ENCODE peak calls at places on chromosome 22, in five cellular contexts. J, I, E, R and U are unnamed samples.

GRCh38 chr22:17779286-17780115 is 5.2 kb upstream of the BID start:
- DNase-seq in E (no peak), R (no peak), I (no peak), J (no peak), U (no peak)

GRCh38 chr22:20065896-20066616 is 14.0 kb upstream of the DGCR8 start:
- DNase-seq in E (no peak), R (no peak), I (no peak), J (no peak), U (no peak)

GRCh38 chr22:28759861-28760560 is 12.5 kb upstream of the CCDC117 start:
- DNase-seq in J (peak; percentile 18), R (no peak), I (no peak), E (peak; percentile 13), U (no peak)

GRCh38 chr22:23064381-23065068 is 5.8 kb upstream of the GNAZ start:
- DNase-seq in J (no peak), E (no peak), I (no peak), R (peak; percentile 55), U (no peak)

GRCh38 chr22:27668828-27669797 is 132.4 kb downstream of the MN1 start:
- DNase-seq in J (peak; percentile 18), I (no peak), R (no peak), E (no peak), U (no peak)

GRCh38 chr22:19765477-19766234 is 5.1 kb downstream of the TBX1 start:
- DNase-seq in J (no peak), E (no peak), I (no peak), R (no peak), U (no peak)

GRCh38 chr22:26656896-26657851 is at the start of gene MIAT:
- DNase-seq in J (peak; percentile 24), I (peak; percentile 62), E (peak; percentile 79), R (no peak), U (peak; percentile 61)

GRCh38 chr22:20212754-20213699 is 55.1 kb downstream of the RTN4R start:
- DNase-seq in I (no peak), J (no peak), E (no peak), R (no peak), U (no peak)

GRCh38 chr22:29167032-29167911 is 38.4 kb upstream of the EMID1 start:
- DNase-seq in R (no peak), E (peak; percentile 85), J (no peak), I (no peak), U (no peak)

GRCh38 chr22:29267858-29268510 is at the start of the genes EWSR1 and RHBDD3:
- DNase-seq in R (peak; percentile 98), J (peak; percentile 97), E (peak; percentile 95), I (peak; percentile 95), U (peak; percentile 98)

GRCh38 chr22:44436656-44437492 is 61.2 kb downstream of the RTL6 start:
- DNase-seq in I (no peak), R (no peak), J (no peak), E (no peak), U (no peak)

GRCh38 chr22:32112380-32112779 is 46.7 kb downstream of the C22orf42 start:
- DNase-seq in I (no peak), R (no peak), J (no peak), E (no peak), U (no peak)

GRCh38 chr22:38953091-38953490 is 4.3 kb upstream of the APOBEC3A start:
- DNase-seq in I (no peak), J (no peak), E (no peak), R (no peak), U (no peak)

GRCh38 chr22:47586038-47586437 is 823.6 kb downstream of the TBC1D22A start:
- DNase-seq in E (no peak), R (peak; percentile 11), J (no peak), I (no peak), U (no peak)
- H3K9me3 ChIP-seq in E (no peaks in the 10 kb centered on the region), R (no peaks in the 10 kb centered on the region), J (peaks cover 27% of the 10 kb centered on the region), I (peaks cover 9% of the 10 kb centered on the region), U (no peaks in the 10 kb centered on the region)

DNA sequence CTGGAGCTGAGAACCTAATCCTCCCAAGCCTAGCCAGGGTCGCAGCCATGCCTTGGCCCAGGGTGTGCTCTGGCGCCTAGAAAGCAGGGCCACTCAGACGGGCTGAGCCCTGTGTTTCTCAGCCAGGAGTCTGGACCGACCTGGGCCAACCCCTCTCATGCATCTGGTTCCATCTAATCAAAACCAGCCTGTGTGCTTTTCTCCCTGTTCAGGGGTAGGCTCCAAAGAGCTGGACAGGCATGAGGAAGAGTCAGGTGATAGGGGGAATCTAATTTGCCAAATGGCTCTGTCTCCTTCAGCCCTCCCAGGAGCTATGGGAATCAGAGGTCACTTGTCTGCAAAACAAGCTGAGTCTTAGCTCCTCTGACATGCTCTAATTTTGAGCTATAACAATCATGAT is 55.7 kb downstream of the SCUBE1 start:
- DNase-seq in J (no peak), I (no peak), E (no peak), R (no peak), U (no peak)
- H3K9me3 ChIP-seq in J (no peaks in the 10 kb centered on the region), I (no peaks in the 10 kb centered on the region), E (no peaks in the 10 kb centered on the region), R (no peaks in the 10 kb centered on the region), U (no peaks in the 10 kb centered on the region)

DNA sequence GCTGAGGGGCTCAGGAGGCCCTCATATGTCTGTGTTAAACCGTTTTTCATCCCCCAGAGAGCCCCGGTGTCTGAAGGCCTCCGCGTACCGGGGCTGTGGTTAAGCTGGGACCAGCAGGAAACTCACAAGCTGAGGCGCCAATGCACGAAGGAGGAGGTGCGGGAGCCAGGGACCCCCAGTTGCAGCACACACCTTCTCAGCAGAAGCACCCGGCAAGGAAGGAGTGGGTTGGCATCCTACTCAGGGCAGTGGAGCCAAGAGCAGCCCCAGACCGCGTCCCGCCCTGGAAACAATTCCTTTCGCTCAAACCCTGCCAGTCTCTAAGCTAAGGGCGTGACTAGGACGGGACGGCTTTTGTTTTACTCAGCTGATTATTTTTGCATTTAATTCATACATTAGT is 726.9 kb downstream of the BRD1 start:
- DNase-seq in R (no peak), J (no peak), E (no peak), I (no peak), U (no peak)
- H3K9me3 ChIP-seq in R (no peaks in the 10 kb centered on the region), J (peaks cover 49% of the 10 kb centered on the region), E (no peaks in the 10 kb centered on the region), I (no peaks in the 10 kb centered on the region), U (no peaks in the 10 kb centered on the region)

GRCh38 chr22:24186892-24187670 is 5.8 kb downstream of the SUSD2 start:
- DNase-seq in I (no peak), R (no peak), J (no peak), E (no peak), U (no peak)

GRCh38 chr22:24185501-24186351 is 4.4 kb downstream of the SUSD2 start:
- DNase-seq in R (no peak), I (no peak), E (no peak), J (no peak), U (no peak)

GRCh38 chr22:24187731-24188644 is 6.7 kb downstream of the SUSD2 start:
- DNase-seq in J (no peak), I (no peak), R (no peak), E (no peak), U (no peak)

GRCh38 chr22:24185001-24185500 is 3.8 kb downstream of the SUSD2 start:
- DNase-seq in J (no peak), I (no peak), E (no peak), R (no peak), U (no peak)

DNA sequence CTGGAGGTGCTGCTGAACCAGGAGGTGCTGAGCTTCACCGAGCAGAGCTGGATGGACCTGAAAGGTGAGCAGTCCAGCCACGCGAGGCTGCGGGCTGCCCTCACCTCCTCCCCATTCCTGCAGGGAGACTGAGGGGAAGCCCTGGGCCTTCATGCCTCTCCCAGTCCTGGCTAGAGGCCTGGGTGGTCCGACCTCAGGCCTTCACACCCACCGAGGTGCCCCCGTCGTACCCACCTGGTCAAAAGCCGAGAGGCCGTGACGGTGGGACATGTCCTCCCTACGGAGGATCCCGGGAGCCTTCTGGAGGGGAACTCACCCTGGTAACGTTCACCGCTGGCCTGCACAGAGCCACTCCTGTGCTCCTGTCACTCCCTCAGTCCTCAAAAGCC is 5.1 kb downstream of the SUSD2 start:
- DNase-seq in I (no peak), E (no peak), R (no peak), J (no peak), U (no peak)
- H3K9me3 ChIP-seq in I (no peaks in the 10 kb centered on the region), E (no peaks in the 10 kb centered on the region), R (no peaks in the 10 kb centered on the region), J (no peaks in the 10 kb centered on the region), U (no peaks in the 10 kb centered on the region)

GRCh38 chr22:49096476-49096875 is 731.2 kb downstream of the BRD1 start:
- DNase-seq in R (no peak), E (no peak), J (no peak), I (no peak), U (no peak)
- H3K9me3 ChIP-seq in R (no peaks in the 10 kb centered on the region), E (no peaks in the 10 kb centered on the region), J (peaks cover 51% of the 10 kb centered on the region), I (no peaks in the 10 kb centered on the region), U (no peaks in the 10 kb centered on the region)

DNA sequence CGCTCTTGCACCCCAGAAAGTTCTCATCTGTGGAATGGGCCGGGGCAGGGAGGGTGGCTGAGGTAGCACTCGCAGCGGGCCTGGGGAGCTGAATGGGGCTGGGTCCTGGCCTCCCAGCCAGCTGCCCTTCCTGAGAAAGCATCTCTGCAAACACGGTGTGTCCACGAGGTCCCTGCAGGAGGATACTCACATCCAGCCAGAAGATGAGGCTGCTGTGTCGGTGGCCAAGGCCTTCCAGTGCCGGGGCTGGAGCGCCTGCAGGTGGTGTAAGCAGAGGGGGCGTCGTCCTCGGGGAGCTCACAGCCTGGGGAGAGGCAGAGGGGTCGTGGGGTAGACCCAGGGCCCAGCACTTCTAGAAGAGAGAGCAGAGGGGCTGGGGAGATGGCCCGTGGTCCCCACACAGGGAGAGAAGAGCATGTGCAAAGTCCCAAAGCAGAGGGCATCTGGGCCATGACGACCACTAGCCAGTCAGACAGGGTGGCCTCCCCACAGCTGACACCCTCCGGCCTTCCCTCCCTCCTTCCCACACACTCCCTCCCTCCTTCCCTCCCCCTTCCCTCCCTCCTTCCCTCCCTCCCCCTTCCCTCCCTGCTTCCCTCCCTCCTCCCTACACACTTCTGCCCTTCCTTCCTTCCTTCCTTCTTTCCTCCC is 97.9 kb downstream of the WNT7B start:
- DNase-seq in R (peak; percentile 65), J (no peak), E (no peak), I (no peak), U (no peak)
- H3K9me3 ChIP-seq in R (no peaks in the 10 kb centered on the region), J (no peaks in the 10 kb centered on the region), E (no peaks in the 10 kb centered on the region), I (no peaks in the 10 kb centered on the region), U (no peaks in the 10 kb centered on the region)

GRCh38 chr22:11613898-11614755 is 3913.9 kb upstream of the OR11H1 start:
- DNase-seq in I (no peak), R (no peak), J (no peak), E (no peak), U (no peak)

DNA sequence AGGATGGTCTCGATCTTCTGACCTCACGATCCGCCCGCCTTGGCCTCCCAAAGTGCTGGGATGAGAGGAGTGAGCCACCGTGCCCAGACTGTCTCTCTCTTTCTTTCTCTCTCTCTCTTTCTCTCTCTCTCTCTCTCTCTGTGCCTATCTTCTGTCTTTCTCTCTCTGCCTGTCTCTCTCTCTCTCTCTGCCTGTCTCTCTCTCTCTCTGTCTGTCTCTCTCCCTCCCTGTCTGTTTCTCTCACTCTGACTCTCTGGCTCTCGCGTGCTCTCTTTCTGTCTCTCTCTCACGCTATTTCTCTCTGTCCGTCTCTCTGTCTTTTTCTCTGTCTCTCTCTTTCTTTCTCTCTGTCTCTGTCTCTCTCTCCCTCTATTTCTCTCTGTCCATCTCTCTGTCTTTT is 3911.2 kb upstream of the OR11H1 start:
- DNase-seq in I (no peak), J (no peak), E (no peak), R (no peak), U (no peak)
- H3K9me3 ChIP-seq in I (peaks cover 21% of the 10 kb centered on the region), J (peaks cover 36% of the 10 kb centered on the region), E (no peaks in the 10 kb centered on the region), R (peaks cover 64% of the 10 kb centered on the region), U (peaks cover 10% of the 10 kb centered on the region)